ENCODE peak calls at places on chromosomes 12 and 14, in four cellular contexts. X, I, A and Z are unnamed samples.

GRCh38 chr14:29553427-29553826 is 374.2 kb downstream of the PRKD1 start:
- DNase-seq in X (no peak), I (no peak), A (no peak), Z (no peak)

GRCh38 chr14:98578204-98578603 is 693.8 kb downstream of the BCL11B start:
- DNase-seq in X (no peak), I (no peak), A (no peak), Z (no peak)

GRCh38 chr12:67692135-67692534 is 43.6 kb downstream of the DYRK2 start:
- DNase-seq in X (no peak), I (no peak), A (no peak), Z (no peak)

GRCh38 chr12:111932241-111932640 is 80.7 kb downstream of the TMEM116 start:
- DNase-seq in X (no peak), I (no peak), A (no peak), Z (no peak)

GRCh38 chr12:124917135-124917840 is 2.8 kb upstream of the UBC start:
- DNase-seq in X (peak), I (peak), A (peak), Z (peak)

GRCh38 chr12:570237-570925 is 92.9 kb downstream of the NINJ2 start:
- DNase-seq in X (peak), I (peak), A (peak), Z (peak)

GRCh38 chr14:79378020-79378419 is 833.3 kb downstream of the DIO2 start:
- DNase-seq in X (no peak), I (peak), A (peak), Z (no peak)

GRCh38 chr14:105304565-105304964 is 3.8 kb upstream of the BRF1 start:
- DNase-seq in X (no peak), I (no peak), A (no peak), Z (no peak)

GRCh38 chr12:127650626-127651025 is 616.3 kb upstream of the TMEM132C start:
- DNase-seq in X (no peak), I (no peak), A (no peak), Z (peak)

GRCh38 chr14:39339003-39339402 is 93.2 kb downstream of the FBXO33 start:
- DNase-seq in X (peak), I (peak), A (peak), Z (no peak)

GRCh38 chr12:92047058-92047826 is 98.4 kb downstream of the BTG1 start:
- DNase-seq in X (no peak), I (no peak), A (no peak), Z (peak)

GRCh38 chr14:24734917-24735500 is 101.0 kb upstream of the GZMB start:
- DNase-seq in X (peak), I (no peak), A (no peak), Z (peak)

GRCh38 chr14:67186369-67186768 is 2.9 kb upstream of the GARIN2 start:
- DNase-seq in X (peak), I (no peak), A (no peak), Z (no peak)
- H3K9ac ChIP-seq in X (no peak), I (no peak), A (no peak), Z (no peak)

DNA sequence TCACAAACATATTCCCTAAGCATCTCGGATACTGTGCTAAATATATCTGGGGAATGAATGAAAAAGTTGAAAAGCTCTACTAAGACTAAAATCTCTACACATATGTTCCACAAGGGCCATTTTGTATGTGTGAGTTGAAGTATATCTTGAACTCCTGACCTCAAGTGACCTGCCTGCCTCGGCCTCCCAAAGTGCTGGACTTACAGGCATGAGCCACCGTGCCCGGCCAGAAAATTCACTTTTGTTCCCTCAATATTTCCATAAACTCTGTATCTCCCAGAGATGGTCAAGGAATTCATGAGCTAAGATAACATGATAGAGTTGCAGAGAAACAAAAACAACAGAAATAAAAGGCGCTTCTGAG is 1.5 kb upstream of the TUBA1C start:
- DNase-seq in X (no peak), I (no peak), A (no peak), Z (no peak)
- H4K5ac ChIP-seq in X (no peak), I (no peak), A (no peak), Z (no peak)

DNA sequence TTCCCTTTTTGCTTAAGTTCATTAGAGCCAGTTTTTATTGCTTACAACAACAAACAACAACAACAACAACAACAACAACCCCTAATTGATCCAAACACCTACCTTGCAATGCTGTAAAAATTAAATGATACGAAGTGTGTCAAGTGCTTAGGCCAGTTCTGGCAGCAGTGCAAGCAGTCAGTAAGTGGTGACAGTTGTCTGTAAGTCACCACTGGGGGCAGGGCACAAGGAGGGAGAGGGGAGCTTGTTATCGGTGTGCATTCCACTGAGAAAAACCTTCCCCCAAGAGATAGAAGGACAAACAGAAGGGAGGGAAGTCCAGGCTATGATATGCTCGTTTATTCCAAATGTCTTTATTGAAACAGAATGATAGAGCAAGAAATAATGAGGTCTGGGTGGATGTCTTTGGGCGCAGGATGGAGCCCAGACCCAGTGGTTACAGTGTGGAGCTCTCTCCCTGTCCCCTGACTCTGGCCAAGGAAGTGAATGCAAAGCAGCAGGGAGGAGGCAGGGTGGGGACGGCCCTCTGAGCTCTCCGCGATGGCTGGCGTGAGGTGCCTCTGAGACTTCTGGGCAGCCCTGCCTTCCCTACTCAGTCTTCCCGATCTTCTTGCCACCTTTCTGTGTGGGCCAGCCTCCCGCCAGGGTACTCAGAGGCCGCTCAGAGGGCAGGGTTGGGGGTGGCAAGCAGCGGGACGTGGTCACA is 6.5 kb downstream of the SLC22A17 start:
- DNase-seq in X (peak), I (peak), A (no peak), Z (no peak)
- H3K9ac ChIP-seq in X (no peak), I (no peak), A (no peak), Z (no peak)

GRCh38 chr14:87153901-87154300 is 839.1 kb downstream of the GALC start:
- DNase-seq in X (no peak), I (no peak), A (no peak), Z (peak)

GRCh38 chr14:87152701-87153100 is 840.3 kb downstream of the GALC start:
- DNase-seq in X (peak), I (no peak), A (no peak), Z (no peak)

GRCh38 chr14:87155850-87156491 is 837.0 kb downstream of the GALC start:
- DNase-seq in X (no peak), I (no peak), A (no peak), Z (no peak)

GRCh38 chr14:87156878-87157277 is 836.1 kb downstream of the GALC start:
- DNase-seq in X (peak), I (no peak), A (no peak), Z (no peak)

GRCh38 chr14:87153391-87153790 is 839.6 kb downstream of the GALC start:
- DNase-seq in X (no peak), I (no peak), A (no peak), Z (no peak)
- H4K5ac ChIP-seq in X (no peak), I (no peak), A (no peak), Z (no peak)

GRCh38 chr14:100713720-100714119 is 13.0 kb upstream of the DLK1 start:
- DNase-seq in X (no peak), I (no peak), A (no peak), Z (no peak)
- H3K9ac ChIP-seq in X (no peak), I (no peak), A (no peak), Z (no peak)

GRCh38 chr12:94637714-94638113 is 12.6 kb downstream of the TMCC3 start:
- DNase-seq in X (no peak), I (no peak), A (no peak), Z (no peak)
- H4K5ac ChIP-seq in X (no peak), I (no peak), A (no peak), Z (no peak)

DNA sequence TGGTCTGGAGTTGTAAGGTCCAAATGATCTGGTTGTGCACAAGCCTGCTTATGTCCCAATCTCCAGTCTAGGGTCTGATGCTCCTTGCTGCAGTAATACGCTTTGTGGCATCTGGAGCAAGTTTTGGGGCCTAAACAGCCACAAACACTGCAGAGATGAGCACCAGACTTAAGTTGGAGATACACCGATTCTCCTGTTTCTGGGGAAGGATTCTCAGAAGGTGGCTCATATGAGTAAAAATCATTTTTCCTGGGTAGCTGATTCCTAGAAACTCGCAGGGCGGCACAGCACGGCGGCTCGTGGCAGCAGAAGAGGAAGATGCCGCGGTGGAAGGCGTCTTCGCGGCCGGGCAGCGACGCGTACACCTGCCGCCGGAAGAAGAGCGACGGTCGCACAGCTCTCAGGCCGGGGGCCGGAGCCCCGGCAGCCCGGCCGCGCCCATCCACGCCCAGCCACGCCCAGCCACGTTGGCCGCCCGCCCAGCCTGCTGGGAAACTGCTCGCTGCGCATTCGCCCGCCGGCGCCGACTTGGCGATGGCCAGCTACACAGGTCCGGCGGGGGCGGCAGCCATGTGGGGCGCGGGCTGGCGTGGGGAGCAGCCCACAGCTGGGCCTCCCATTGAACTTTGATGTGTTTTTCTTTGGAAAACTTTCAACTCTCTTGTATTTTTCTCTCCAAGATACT is 129.0 kb downstream of the ASCL4 start:
- DNase-seq in X (peak), I (peak), A (peak), Z (no peak)
- H3K9ac ChIP-seq in X (peak), I (peak), A (peak), Z (no peak)